ENCODE peak calls at places on chromosomes 5 and 9, in eight cellular contexts. X is fibroblast of lung; W is hypothalamus; J is right cardiac atrium; O is CD8-positive, alpha-beta T cell; Z is epithelial cell of prostate; Y is stimulated activated CD4-positive, alpha-beta T cell treated with anti-CD3 and anti-CD28 coated beads, Interleukin-1b, Interleukin-23, amount 100 ng/mL, for 1 hour; R is EH. Q is an unnamed sample.

GRCh38 chr9:34343605-34344004 is 14.2 kb downstream of the NUDT2 start:
- DNase-seq in X (no peak), W (no peak), J (no peak), O (peak), Z (no peak), Y (no peak), R (no peak), Q (no peak)

GRCh38 chr5:90590-91547 is 1.1 kb upstream of the PLEKHG4B start:
- DNase-seq in X (peak), W (no peak), J (no peak), O (no peak), Z (no peak), Y (no peak), R (peak), Q (no peak)

GRCh38 chr9:27260789-27261516 is 36.0 kb downstream of the EQTN start:
- DNase-seq in X (no peak), W (no peak), J (no peak), O (no peak), Z (no peak), Y (no peak), R (no peak), Q (no peak)

GRCh38 chr5:173300389-173301047 is 27.7 kb downstream of the STC2 start:
- DNase-seq in X (no peak), W (no peak), J (no peak), O (no peak), Z (no peak), Y (no peak), R (no peak), Q (no peak)

GRCh38 chr9:124306098-124306735 is 48.5 kb downstream of the NEK6 start:
- DNase-seq in X (peak), W (no peak), J (no peak), O (no peak), Z (no peak), Y (no peak), R (peak), Q (peak)

GRCh38 chr9:92633879-92634278 is 36.1 kb downstream of the IPPK start:
- DNase-seq in X (no peak), W (no peak), J (no peak), O (peak), Z (no peak), Y (no peak), R (no peak), Q (no peak)

GRCh38 chr5:154519375-154519774 is 41.3 kb upstream of the HAND1 start:
- DNase-seq in X (peak), W (no peak), J (no peak), O (no peak), Z (peak), Y (no peak), R (peak), Q (no peak)

GRCh38 chr9:21708846-21709245 is 93.6 kb upstream of the MTAP start:
- DNase-seq in X (peak), W (no peak), J (no peak), O (no peak), Z (no peak), Y (no peak), R (peak), Q (no peak)

GRCh38 chr5:93622240-93622885 is 39.3 kb downstream of the NR2F1 start:
- DNase-seq in X (peak), W (no peak), J (no peak), O (no peak), Z (no peak), Y (no peak), R (peak), Q (no peak)

GRCh38 chr9:26260238-26260637 is 582.0 kb upstream of the TUSC1 start:
- DNase-seq in X (peak), W (no peak), J (no peak), O (no peak), Z (no peak), Y (no peak), R (peak), Q (no peak)

GRCh38 chr9:31355965-31356364 is 1028.5 kb upstream of the ACO1 start:
- DNase-seq in X (no peak), W (no peak), J (no peak), O (no peak), Z (peak), Y (no peak), R (no peak), Q (no peak)

GRCh38 chr5:151822141-151822540 is 50.4 kb downstream of the G3BP1 start:
- DNase-seq in X (no peak), W (no peak), J (no peak), O (no peak), Z (no peak), Y (no peak), R (no peak), Q (no peak)

GRCh38 chr5:154849791-154850201 is 607 bp downstream of the FAXDC2 start:
- DNase-seq in X (peak), W (no peak), J (no peak), O (no peak), Z (no peak), Y (no peak), R (peak), Q (no peak)

GRCh38 chr5:38925154-38925925 is 79.5 kb downstream of the OSMR start:
- DNase-seq in X (peak), W (no peak), J (no peak), O (no peak), Z (no peak), Y (no peak), R (peak), Q (no peak)

GRCh38 chr5:179623906-179624741 is 653 bp upstream of the HNRNPH1 start:
- DNase-seq in X (peak), W (peak), J (peak), O (no peak), Z (peak), Y (no peak), R (peak), Q (no peak)

GRCh38 chr5:37871023-37871815 is 31.4 kb upstream of the GDNF start:
- DNase-seq in X (peak), W (no peak), J (no peak), O (no peak), Z (no peak), Y (no peak), R (peak), Q (no peak)

GRCh38 chr5:6401410-6401809 is 23.1 kb upstream of the MED10 start:
- DNase-seq in X (no peak), W (no peak), J (no peak), O (no peak), Z (no peak), Y (no peak), R (no peak), Q (no peak)

Q was measured in keratinocyte.